ENCODE peak calls at places on chromosomes 12 and 14, in four cellular contexts. I is prostate gland; H is neuronal stem cell; A is CD8-positive, alpha-beta T cell. P is an unnamed sample.

GRCh38 chr12:80509781-80510556 is 65.9 kb downstream of the PTPRQ start:
- DNase-seq in I (no peak), H (no peak), A (no peak), P (no peak)

GRCh38 chr14:62251237-62251636 is 489.0 kb downstream of the SNAPC1 start:
- DNase-seq in I (no peak), H (no peak), A (no peak), P (no peak)

GRCh38 chr12:44377443-44378160 is 498.5 kb downstream of the NELL2 start:
- DNase-seq in I (no peak), H (no peak), A (no peak), P (no peak)

GRCh38 chr12:127579446-127579845 is 687.5 kb upstream of the TMEM132C start:
- DNase-seq in I (no peak), H (no peak), A (no peak), P (no peak)

GRCh38 chr12:6961278-6961694 is 9.2 kb downstream of the PHB2 start:
- DNase-seq in I (peak; percentile 58), H (no peak), A (peak; percentile 89), P (peak; percentile 86)

GRCh38 chr14:99971929-99972747 is 93.1 kb upstream of the EVL start:
- DNase-seq in I (no peak), H (peak; percentile 29), A (peak; percentile 58), P (no peak)

GRCh38 chr14:42459171-42459685 is 852.6 kb downstream of the LRFN5 start:
- DNase-seq in I (no peak), H (no peak), A (no peak), P (no peak)

GRCh38 chr14:102610968-102611811 is 18.7 kb downstream of the RCOR1 start:
- DNase-seq in I (no peak), H (no peak), A (no peak), P (no peak)

GRCh38 chr12:4763549-4763948 is 43.3 kb downstream of the GALNT8 start:
- DNase-seq in I (no peak), H (peak; percentile 61), A (no peak), P (no peak)

GRCh38 chr12:48542300-48542928 is 17.0 kb downstream of the OR8S1 start:
- DNase-seq in I (no peak), H (peak; percentile 32), A (peak; percentile 57), P (peak; percentile 28)

GRCh38 chr12:51898937-51899336 is 8.4 kb upstream of the ACVRL1 start:
- DNase-seq in I (no peak), H (no peak), A (no peak), P (no peak)

GRCh38 chr14:22699801-22700564 is 55.8 kb upstream of the OR6J1 start:
- DNase-seq in I (no peak), H (no peak), A (no peak), P (no peak)

GRCh38 chr14:71141701-71142374 is 234.6 kb downstream of the PCNX1 start:
- DNase-seq in I (no peak), H (no peak), A (no peak), P (no peak)

GRCh38 chr12:53236443-53237111 is 4.6 kb upstream of the RARG start:
- DNase-seq in I (no peak), H (no peak), A (peak; percentile 67), P (peak; percentile 73)

GRCh38 chr12:53659011-53659551 is 16.8 kb downstream of the ATP5MC2 start:
- DNase-seq in I (peak; percentile 92), H (peak; percentile 71), A (no peak), P (no peak)

GRCh38 chr12:75439048-75439447 is 41.5 kb upstream of the GLIPR1 start:
- DNase-seq in I (no peak), H (no peak), A (no peak), P (no peak)

GRCh38 chr14:89952581-89952980 is 1.9 kb downstream of the EFCAB11 start:
- DNase-seq in I (no peak), H (no peak), A (no peak), P (no peak)

GRCh38 chr12:51218607-51219161 is 822 bp upstream of the POU6F1 start:
- DNase-seq in I (peak; percentile 12), H (no peak), A (no peak), P (no peak)

GRCh38 chr12:5377997-5378596 is 53.8 kb upstream of the NTF3 start:
- DNase-seq in I (peak; percentile 82), H (no peak), A (no peak), P (no peak)

GRCh38 chr12:73935817-73936216 is 601.8 kb upstream of the ATXN7L3B start:
- DNase-seq in I (no peak), H (no peak), A (no peak), P (no peak)

GRCh38 chr12:43206396-43206795 is 345.6 kb downstream of the ADAMTS20 start:
- DNase-seq in I (no peak), H (no peak), A (no peak), P (no peak)

GRCh38 chr14:23866269-23866668 is 87.3 kb upstream of the DHRS4 start:
- DNase-seq in I (no peak), H (no peak), A (no peak), P (no peak)

GRCh38 chr12:100830003-100830795 is 35.6 kb downstream of the ANO4 start:
- DNase-seq in I (no peak), H (no peak), A (no peak), P (no peak)

GRCh38 chr12:6953417-6954315 is 2.5 kb downstream of the PTPN6 start:
- DNase-seq in I (no peak), H (no peak), A (peak; percentile 81), P (peak; percentile 78)

GRCh38 chr14:52363969-52364368 is 49.9 kb downstream of the PTGER2 start:
- DNase-seq in I (no peak), H (no peak), A (no peak), P (no peak)

GRCh38 chr14:101975231-101975630 is 10.9 kb downstream of the DYNC1H1 start:
- DNase-seq in I (no peak), H (no peak), A (no peak), P (no peak)

GRCh38 chr12:103050273-103050672 is 92.8 kb downstream of the ASCL1 start:
- DNase-seq in I (no peak), H (no peak), A (no peak), P (no peak)

GRCh38 chr14:64954491-64955240 is 12.1 kb upstream of the GPX2 start:
- DNase-seq in I (no peak), H (no peak), A (no peak), P (no peak)

GRCh38 chr12:7093486-7093885 is 1.2 kb upstream of the C1R start:
- DNase-seq in I (no peak), H (no peak), A (no peak), P (no peak)

GRCh38 chr12:7068240-7068993 is 7.9 kb downstream of the C1S start:
- DNase-seq in I (no peak), H (no peak), A (no peak), P (no peak)

GRCh38 chr14:102768223-102769048 is 8.8 kb upstream of the TRAF3 start:
- DNase-seq in I (no peak), H (no peak), A (no peak), P (no peak)

GRCh38 chr14:23125006-23125405 is 6.0 kb upstream of the CEBPE start:
- DNase-seq in I (no peak), H (no peak), A (no peak), P (no peak)

GRCh38 chr14:60238955-60239354 is 10.1 kb upstream of the PPM1A start:
- DNase-seq in I (no peak), H (no peak), A (no peak), P (no peak)

DNA sequence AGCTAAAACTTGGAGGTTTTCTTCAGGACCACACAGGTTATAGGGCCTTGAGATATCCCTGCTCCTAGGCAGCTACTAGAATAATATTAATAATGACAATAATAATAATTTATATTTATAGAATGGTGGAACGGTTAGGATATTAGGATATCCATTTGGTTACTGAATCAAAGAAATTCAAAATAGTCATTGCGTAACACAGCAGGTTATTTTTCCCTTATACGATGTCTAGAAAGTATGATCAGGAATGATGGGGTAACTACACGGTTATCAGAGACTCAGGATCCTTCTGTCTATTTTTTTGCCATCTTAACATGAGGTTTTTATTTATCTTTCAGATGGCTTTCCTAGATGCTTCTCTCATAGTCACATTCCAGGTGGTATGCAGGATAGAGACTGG is 39.0 kb downstream of the NEUROD4 start:
- DNase-seq in I (no peak), H (no peak), A (no peak), P (no peak)
- H3K27ac ChIP-seq in I (no peak overlapping the region), H (no peak overlapping the region), A (no peak overlapping the region), P (no peak overlapping the region)

DNA sequence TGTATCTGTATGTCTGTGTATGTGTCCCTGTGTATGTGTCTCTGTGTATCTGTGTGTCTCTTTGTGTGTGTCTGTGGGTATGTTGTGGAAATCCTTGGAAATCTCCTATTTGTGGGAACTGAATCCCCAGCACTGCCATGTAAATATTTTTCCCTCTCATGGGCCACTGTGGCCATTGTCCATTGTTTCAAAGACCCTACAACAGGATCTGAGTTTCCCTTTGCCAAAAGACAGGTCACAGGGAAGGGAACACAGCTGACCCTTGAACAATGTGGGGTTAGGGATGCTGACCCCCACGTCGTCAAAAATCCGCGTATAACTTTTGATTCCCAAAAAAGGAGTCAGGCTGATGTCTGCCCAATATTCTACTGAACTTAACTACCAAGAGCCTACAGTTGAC is 22.5 kb upstream of the BCL2L14 start:
- DNase-seq in I (no peak), H (no peak), A (no peak), P (no peak)
- H3K27me3 ChIP-seq in I (no peaks in the 10 kb centered on the region), H (no peaks in the 10 kb centered on the region), A (no peaks in the 10 kb centered on the region), P (no peaks in the 10 kb centered on the region)

DNA sequence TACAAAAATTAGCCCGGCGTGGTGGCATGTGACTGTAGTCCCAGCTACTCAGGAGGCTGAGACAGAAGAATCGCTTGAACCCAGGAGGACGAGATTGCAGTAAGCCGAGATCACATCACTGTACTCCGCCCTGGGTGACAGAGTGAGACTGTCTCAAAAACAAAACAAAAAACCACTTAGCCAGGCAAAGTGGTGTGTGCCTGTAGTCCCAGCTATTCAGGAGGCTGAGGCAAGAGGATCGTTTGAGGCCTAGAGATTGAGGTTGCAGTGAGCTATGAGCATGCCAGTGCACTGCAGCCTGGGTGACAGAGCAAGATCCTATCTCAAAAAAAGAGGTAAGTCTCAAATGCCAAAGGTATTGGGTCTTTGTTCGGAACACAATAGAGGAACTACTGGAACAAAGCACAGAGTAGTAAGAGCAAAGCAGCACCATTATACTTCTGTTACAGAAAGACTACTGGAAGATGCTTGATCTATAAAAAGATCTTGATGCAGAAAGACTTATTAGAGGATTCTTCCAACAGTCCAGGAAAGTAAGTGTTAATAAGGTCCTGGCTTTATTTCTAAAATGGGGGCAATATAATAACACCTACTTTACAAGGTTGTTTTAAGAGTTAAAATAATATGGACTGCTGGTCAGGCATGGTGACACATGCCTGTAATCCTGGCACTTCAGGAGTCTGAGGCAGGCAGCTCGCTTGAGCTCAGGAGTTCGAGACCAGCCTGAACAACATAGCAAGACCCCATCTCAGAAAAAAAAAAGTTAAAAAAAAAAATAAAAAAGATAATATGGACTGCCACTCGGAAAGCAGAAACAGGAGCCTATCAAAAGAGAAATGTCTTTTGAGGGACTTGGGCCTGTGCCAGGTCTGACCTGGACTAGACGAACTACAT is 29.9 kb downstream of the BTBD7 start:
- DNase-seq in I (no peak), H (no peak), A (no peak), P (no peak)
- H3K27ac ChIP-seq in I (no peak overlapping the region), H (no peak overlapping the region), A (no peak overlapping the region), P (no peak overlapping the region)

GRCh38 chr12:57620245-57620935 is 9.2 kb downstream of the ARHGEF25 start:
- DNase-seq in I (no peak), H (no peak), A (no peak), P (no peak)

GRCh38 chr12:57622293-57623245 is 10.4 kb downstream of the B4GALNT1 start:
- DNase-seq in I (no peak), H (no peak), A (no peak), P (no peak)

GRCh38 chr12:57619434-57620244 is 8.4 kb downstream of the ARHGEF25 start:
- DNase-seq in I (no peak), H (no peak), A (no peak), P (no peak)

GRCh38 chr12:57621497-57622292 is 10.5 kb downstream of the ARHGEF25 start:
- DNase-seq in I (peak; percentile 41), H (no peak), A (peak; percentile 80), P (peak; percentile 57)

GRCh38 chr12:57620936-57621496 is 9.8 kb downstream of the ARHGEF25 start:
- DNase-seq in I (no peak), H (no peak), A (no peak), P (no peak)
- H3K27me3 ChIP-seq in I (peaks cover 8% of the 10 kb centered on the region), H (peaks cover 34% of the 10 kb centered on the region), A (peaks cover 66% of the 10 kb centered on the region), P (peaks cover 72% of the 10 kb centered on the region)

GRCh38 chr12:116196752-116197718 is 80.5 kb downstream of the MED13L start:
- DNase-seq in I (no peak), H (no peak), A (no peak), P (peak; percentile 5)
- H3K27ac ChIP-seq in I (no peak overlapping the region), H (no peak overlapping the region), A (no peak overlapping the region), P (no peak overlapping the region)